ENCODE peak calls at places on chromosomes 7 and 10, in four cellular contexts. One of them, this sample, is unnamed.

GRCh38 chr10:31602541-31603244 is 283.7 kb downstream of the ZEB1 start:
- DNase-seq in GM13977: no peak
- DNase-seq in anterior cingulate cortex: peak
- DNase-seq in kidney glomerular epithelial cell: no peak
- DNase-seq in this sample: no peak

GRCh38 chr10:73459683-73460314 is 26.4 kb upstream of the MSS51 start:
- DNase-seq in GM13977: no peak
- DNase-seq in kidney glomerular epithelial cell: no peak
- DNase-seq in anterior cingulate cortex: no peak
- DNase-seq in this sample: no peak

GRCh38 chr7:39691821-39692220 is 68.4 kb downstream of the RALA start:
- DNase-seq in GM13977: no peak
- DNase-seq in kidney glomerular epithelial cell: no peak
- DNase-seq in anterior cingulate cortex: no peak
- DNase-seq in this sample: no peak

GRCh38 chr7:98133621-98134266 is 27.1 kb downstream of the LMTK2 start:
- DNase-seq in anterior cingulate cortex: no peak
- DNase-seq in GM13977: no peak
- DNase-seq in kidney glomerular epithelial cell: peak
- DNase-seq in this sample: no peak

GRCh38 chr7:9822458-9823290 is 1151.0 kb upstream of the PHF14 start:
- DNase-seq in anterior cingulate cortex: no peak
- DNase-seq in GM13977: no peak
- DNase-seq in kidney glomerular epithelial cell: no peak
- DNase-seq in this sample: no peak

GRCh38 chr10:106560925-106561640 is 603.4 kb downstream of the SORCS1 start:
- DNase-seq in GM13977: no peak
- DNase-seq in anterior cingulate cortex: no peak
- DNase-seq in kidney glomerular epithelial cell: peak
- DNase-seq in this sample: no peak

GRCh38 chr10:13972609-13973008 is 358.1 kb downstream of the FRMD4A start:
- DNase-seq in kidney glomerular epithelial cell: no peak
- DNase-seq in GM13977: no peak
- DNase-seq in anterior cingulate cortex: no peak
- DNase-seq in this sample: no peak

GRCh38 chr10:114874827-114875541 is 53.4 kb downstream of the FHIP2A start:
- DNase-seq in anterior cingulate cortex: peak
- DNase-seq in GM13977: peak
- DNase-seq in kidney glomerular epithelial cell: no peak
- DNase-seq in this sample: no peak

GRCh38 chr10:17209931-17210330 is 8.5 kb upstream of the TRDMT1 start:
- DNase-seq in kidney glomerular epithelial cell: peak
- DNase-seq in anterior cingulate cortex: no peak
- DNase-seq in GM13977: no peak
- DNase-seq in this sample: no peak

GRCh38 chr10:101894742-101895141 is 51.1 kb upstream of the KCNIP2 start:
- DNase-seq in kidney glomerular epithelial cell: no peak
- DNase-seq in anterior cingulate cortex: no peak
- DNase-seq in GM13977: no peak
- DNase-seq in this sample: no peak

GRCh38 chr10:22436526-22436892 is 91.2 kb downstream of the SPAG6 start:
- DNase-seq in anterior cingulate cortex: no peak
- DNase-seq in GM13977: no peak
- DNase-seq in kidney glomerular epithelial cell: no peak
- DNase-seq in this sample: no peak

GRCh38 chr10:120600871-120601644 is 144.0 kb downstream of the PLPP4 start:
- DNase-seq in anterior cingulate cortex: no peak
- DNase-seq in GM13977: no peak
- DNase-seq in kidney glomerular epithelial cell: peak
- DNase-seq in this sample: no peak

GRCh38 chr7:100991631-100992030 is 22.3 kb downstream of the MUC12 start:
- DNase-seq in kidney glomerular epithelial cell: no peak
- DNase-seq in GM13977: no peak
- DNase-seq in anterior cingulate cortex: no peak
- DNase-seq in this sample: no peak

GRCh38 chr10:119616879-119617580 is 20.3 kb upstream of the TIAL1 start:
- DNase-seq in anterior cingulate cortex: no peak
- DNase-seq in kidney glomerular epithelial cell: no peak
- DNase-seq in GM13977: no peak
- DNase-seq in this sample: no peak

GRCh38 chr7:42380411-42380810 is 143.4 kb upstream of the GLI3 start:
- DNase-seq in kidney glomerular epithelial cell: no peak
- DNase-seq in GM13977: no peak
- DNase-seq in anterior cingulate cortex: no peak
- DNase-seq in this sample: no peak

GRCh38 chr10:56823849-56824248 is 462.8 kb upstream of the ZWINT start:
- DNase-seq in kidney glomerular epithelial cell: no peak
- DNase-seq in GM13977: peak
- DNase-seq in anterior cingulate cortex: no peak
- DNase-seq in this sample: no peak

GRCh38 chr10:73889014-73889413 is 14.7 kb upstream of the CAMK2G start:
- DNase-seq in anterior cingulate cortex: no peak
- DNase-seq in GM13977: peak
- DNase-seq in kidney glomerular epithelial cell: peak
- DNase-seq in this sample: no peak

GRCh38 chr10:5587151-5588079 is 62.7 kb downstream of the CALML3 start:
- DNase-seq in kidney glomerular epithelial cell: no peak
- DNase-seq in anterior cingulate cortex: no peak
- DNase-seq in GM13977: no peak
- DNase-seq in this sample: no peak

GRCh38 chr10:97270523-97271154 is 21.8 kb downstream of the ARHGAP19 start:
- DNase-seq in kidney glomerular epithelial cell: peak
- DNase-seq in GM13977: no peak
- DNase-seq in anterior cingulate cortex: no peak
- DNase-seq in this sample: peak

GRCh38 chr7:48109848-48110663 is 21.0 kb downstream of the UPP1 start:
- DNase-seq in anterior cingulate cortex: peak
- DNase-seq in kidney glomerular epithelial cell: peak
- DNase-seq in GM13977: peak
- DNase-seq in this sample: no peak

GRCh38 chr10:89553064-89553734 is 17.8 kb upstream of the SLC16A12 start:
- DNase-seq in GM13977: no peak
- DNase-seq in kidney glomerular epithelial cell: peak
- DNase-seq in anterior cingulate cortex: no peak
- DNase-seq in this sample: no peak

GRCh38 chr10:96998329-96998888 is 166.3 kb downstream of the LCOR start:
- DNase-seq in GM13977: no peak
- DNase-seq in kidney glomerular epithelial cell: no peak
- DNase-seq in anterior cingulate cortex: no peak
- DNase-seq in this sample: no peak

GRCh38 chr7:20395494-20395893 is 64.8 kb downstream of the ITGB8 start:
- DNase-seq in kidney glomerular epithelial cell: no peak
- DNase-seq in GM13977: no peak
- DNase-seq in anterior cingulate cortex: no peak
- DNase-seq in this sample: no peak

GRCh38 chr10:91698258-91698657 is 65.4 kb upstream of the PPP1R3C start:
- DNase-seq in kidney glomerular epithelial cell: no peak
- DNase-seq in GM13977: no peak
- DNase-seq in anterior cingulate cortex: no peak
- DNase-seq in this sample: no peak

GRCh38 chr10:114571316-114571999 is 86.6 kb downstream of the ABLIM1 start:
- DNase-seq in anterior cingulate cortex: no peak
- DNase-seq in GM13977: no peak
- DNase-seq in kidney glomerular epithelial cell: no peak
- DNase-seq in this sample: no peak

GRCh38 chr10:17649836-17650235 is 5.9 kb downstream of the STAM start:
- DNase-seq in kidney glomerular epithelial cell: no peak
- DNase-seq in GM13977: no peak
- DNase-seq in anterior cingulate cortex: no peak
- DNase-seq in this sample: no peak

GRCh38 chr10:71614946-71615345 is 104.6 kb downstream of the C10orf105 start:
- DNase-seq in GM13977: no peak
- DNase-seq in anterior cingulate cortex: no peak
- DNase-seq in kidney glomerular epithelial cell: no peak
- DNase-seq in this sample: no peak

GRCh38 chr10:112260831-112261230 is 22.4 kb upstream of the TECTB start:
- DNase-seq in GM13977: no peak
- DNase-seq in kidney glomerular epithelial cell: no peak
- DNase-seq in anterior cingulate cortex: no peak
- DNase-seq in this sample: no peak

GRCh38 chr10:126663880-126664279 is 6.6 kb downstream of the C10orf90 start:
- DNase-seq in kidney glomerular epithelial cell: no peak
- DNase-seq in anterior cingulate cortex: no peak
- DNase-seq in GM13977: no peak
- DNase-seq in this sample: no peak

GRCh38 chr10:119802068-119802538 is 70.5 kb downstream of the MCMBP start:
- DNase-seq in GM13977: peak
- DNase-seq in kidney glomerular epithelial cell: no peak
- DNase-seq in anterior cingulate cortex: no peak
- DNase-seq in this sample: no peak

GRCh38 chr7:23383225-23383624 is 84.1 kb downstream of the MALSU1 start:
- DNase-seq in GM13977: no peak
- DNase-seq in anterior cingulate cortex: no peak
- DNase-seq in kidney glomerular epithelial cell: no peak
- DNase-seq in this sample: no peak

GRCh38 chr7:42831051-42831952 is 80.6 kb downstream of the C7orf25 start:
- DNase-seq in GM13977: no peak
- DNase-seq in anterior cingulate cortex: peak
- DNase-seq in kidney glomerular epithelial cell: peak
- DNase-seq in this sample: no peak

GRCh38 chr10:85537561-85537960 is 829.0 kb downstream of the GRID1 start:
- DNase-seq in anterior cingulate cortex: no peak
- DNase-seq in GM13977: no peak
- DNase-seq in kidney glomerular epithelial cell: no peak
- DNase-seq in this sample: no peak

GRCh38 chr7:149879801-149880738 is 6.3 kb downstream of the ATP6V0E2 start:
- DNase-seq in anterior cingulate cortex: no peak
- DNase-seq in kidney glomerular epithelial cell: no peak
- DNase-seq in GM13977: no peak
- DNase-seq in this sample: no peak

GRCh38 chr10:122072491-122072890 is 83.5 kb downstream of the TACC2 start:
- DNase-seq in kidney glomerular epithelial cell: no peak
- DNase-seq in GM13977: no peak
- DNase-seq in anterior cingulate cortex: no peak
- DNase-seq in this sample: no peak

GRCh38 chr7:1288390-1288995 is 55.8 kb downstream of the UNCX start:
- DNase-seq in GM13977: no peak
- DNase-seq in kidney glomerular epithelial cell: no peak
- DNase-seq in anterior cingulate cortex: no peak
- DNase-seq in this sample: no peak

GRCh38 chr7:43591551-43592180 is 8.8 kb downstream of the STK17A start:
- DNase-seq in kidney glomerular epithelial cell: peak
- DNase-seq in anterior cingulate cortex: no peak
- DNase-seq in GM13977: no peak
- DNase-seq in this sample: no peak

This sample was measured in smooth muscle cell of the brain vasculature.